ENCODE peak calls at places on chromosomes 4 and X, in eight cellular contexts. D is stimulated activated CD4-positive, alpha-beta T cell treated with anti-CD3 and anti-CD28 coated beads, Interleukin-2, amount 100 ng/mL, for 48 hours; R is hypothalamus; M is B cell; V is fibroblast of mammary gland; E is fibroblast of pulmonary artery; U is NCI-H2081; B is neural crest cell. G is an unnamed sample.

GRCh38 chr4:117699595-117699994 is 334.7 kb upstream of the NDST3 start:
- DNase-seq in D (no peak), R (no peak), M (no peak), V (no peak), E (no peak), U (no peak), B (no peak), G (no peak)

GRCh38 chrX:46587158-46587557 is 13.6 kb downstream of the CHST7 start:
- DNase-seq in D (no peak), R (no peak), M (no peak), V (peak), E (peak), U (no peak), B (no peak), G (peak)

GRCh38 chr4:115781528-115782146 is 668.2 kb upstream of the NDST4 start:
- DNase-seq in D (no peak), R (no peak), M (no peak), V (no peak), E (no peak), U (no peak), B (no peak), G (no peak)

GRCh38 chr4:17708992-17709759 is 72.2 kb downstream of the FAM184B start:
- DNase-seq in D (no peak), R (no peak), M (no peak), V (no peak), E (no peak), U (no peak), B (no peak), G (no peak)

GRCh38 chrX:72258174-72258573 is 18.9 kb downstream of the RPS4X start:
- DNase-seq in D (no peak), R (no peak), M (no peak), V (peak), E (peak), U (no peak), B (no peak), G (no peak)

GRCh38 chrX:19514791-19515614 is at the start of gene MAP3K15:
- DNase-seq in D (no peak), R (no peak), M (peak), V (peak), E (no peak), U (no peak), B (peak), G (no peak)

GRCh38 chr4:9870165-9870564 is 88.7 kb downstream of the DRD5 start:
- DNase-seq in D (no peak), R (no peak), M (no peak), V (no peak), E (no peak), U (no peak), B (no peak), G (no peak)

GRCh38 chr4:89486042-89486441 is 178.4 kb upstream of the GPRIN3 start:
- DNase-seq in D (no peak), R (no peak), M (no peak), V (peak), E (peak), U (no peak), B (no peak), G (peak)